ENCODE peak calls at places on chromosomes 12 and 14, in seven cellular contexts. J is EL; G is NCI-H1105; E is stimulated activated naive CD4-positive, alpha-beta T cell; W is T-helper 1 cell; O is ELR; Z is cardiac muscle cell. N is an unnamed sample.

GRCh38 chr14:85587152-85587697 is 57.3 kb downstream of the FLRT2 start:
- DNase-seq in O (peak), J (peak), Z (peak), E (no peak), G (no peak), W (no peak), N (peak)

GRCh38 chr12:95599880-95600279 is 48.6 kb upstream of the USP44 start:
- DNase-seq in E (no peak), W (no peak), J (no peak), Z (no peak), O (no peak), G (no peak), N (no peak)

GRCh38 chr14:69896080-69896479 is 16.9 kb downstream of the SMOC1 start:
- DNase-seq in Z (no peak), O (no peak), G (no peak), E (no peak), W (no peak), J (no peak), N (no peak)

GRCh38 chr12:19779393-19780056 is 340.2 kb downstream of the AEBP2 start:
- DNase-seq in G (no peak), O (no peak), E (no peak), Z (peak), W (no peak), J (no peak), N (no peak)

GRCh38 chr12:94762259-94762942 is 112.0 kb upstream of the TMCC3 start:
- DNase-seq in O (peak), G (no peak), E (no peak), J (no peak), W (no peak), Z (no peak), N (peak)

GRCh38 chr12:81332054-81332453 is 254.2 kb downstream of the ACSS3 start:
- DNase-seq in O (no peak), J (no peak), W (no peak), Z (no peak), G (no peak), E (no peak), N (no peak)

GRCh38 chr12:51389302-51389999 is 1.8 kb downstream of the GALNT6 start:
- DNase-seq in E (no peak), O (peak), J (peak), Z (no peak), G (no peak), W (no peak), N (no peak)

GRCh38 chr12:31685801-31686200 is 26.3 kb downstream of the ETFBKMT start:
- DNase-seq in O (no peak), E (no peak), G (no peak), Z (no peak), J (no peak), W (no peak), N (no peak)

GRCh38 chr12:120072472-120072871 is 44.1 kb downstream of the RAB35 start:
- DNase-seq in E (no peak), G (no peak), W (no peak), J (no peak), Z (no peak), O (no peak), N (no peak)

GRCh38 chr14:50007123-50007903 is 109.1 kb downstream of the VCPKMT start:
- DNase-seq in G (no peak), E (no peak), W (no peak), J (no peak), Z (no peak), O (no peak), N (peak)

GRCh38 chr12:117912756-117913155 is 56.0 kb downstream of the KSR2 start:
- DNase-seq in Z (no peak), G (no peak), O (no peak), E (no peak), W (no peak), J (no peak), N (no peak)

GRCh38 chr12:85568395-85569103 is 267.7 kb downstream of the RASSF9 start:
- DNase-seq in Z (no peak), O (no peak), E (no peak), W (no peak), J (no peak), G (no peak), N (peak)

GRCh38 chr12:41223600-41223999 is 35.5 kb downstream of the PDZRN4 start:
- DNase-seq in G (no peak), O (no peak), J (no peak), Z (no peak), E (no peak), W (no peak), N (no peak)

GRCh38 chr12:58918475-58918874 is 1.8 kb downstream of the LRIG3 start:
- DNase-seq in E (no peak), J (peak), O (peak), Z (no peak), W (no peak), G (no peak), N (no peak)

GRCh38 chr14:103097994-103098957 is 3.8 kb downstream of the EXOC3L4 start:
- DNase-seq in J (no peak), W (no peak), E (no peak), G (no peak), O (no peak), Z (no peak), N (no peak)

GRCh38 chr12:116376354-116377193 is 99.1 kb upstream of the MED13L start:
- DNase-seq in G (peak), Z (peak), J (peak), O (peak), E (no peak), W (no peak), N (no peak)

GRCh38 chr12:111686574-111687105 is 787 bp downstream of the ACAD10 start:
- DNase-seq in E (no peak), J (no peak), G (no peak), Z (peak), W (no peak), O (peak), N (no peak)

GRCh38 chr12:6430124-6430989 is 14.4 kb upstream of the CD27 start:
- DNase-seq in Z (peak), J (peak), O (peak), G (no peak), E (no peak), W (no peak), N (peak)

GRCh38 chr12:132953771-132954170 is 2.3 kb downstream of the ZNF605 start:
- DNase-seq in J (no peak), E (no peak), G (no peak), O (no peak), Z (no peak), W (no peak), N (no peak)

GRCh38 chr12:94710933-94711332 is 60.6 kb upstream of the TMCC3 start:
- DNase-seq in O (peak), W (no peak), J (peak), Z (peak), E (no peak), G (no peak), N (peak)

GRCh38 chr14:93081875-93082570 is 33.7 kb downstream of the ITPK1 start:
- DNase-seq in W (no peak), O (no peak), E (no peak), G (no peak), Z (no peak), J (no peak), N (no peak)

N was measured in mammary epithelial cell.